ENCODE peak calls at places on chromosomes 5 and 9, in four cellular contexts. One of them, this sample, is unnamed.

GRCh38 chr9:133237271-133237731 is 28.3 kb upstream of the OBP2B start:
- DNase-seq in HepG2: no peak
- DNase-seq in A549: no peak
- DNase-seq in GM12878: no peak
- DNase-seq in this sample: no peak

GRCh38 chr9:18362901-18363685 is 110.9 kb upstream of the ADAMTSL1 start:
- DNase-seq in HepG2: no peak
- DNase-seq in A549: no peak
- DNase-seq in GM12878: no peak
- DNase-seq in this sample: no peak

GRCh38 chr9:23826120-23826629 is at the start of gene ELAVL2:
- DNase-seq in HepG2: no peak
- DNase-seq in A549: peak; percentile 99
- DNase-seq in GM12878: peak; percentile 26
- DNase-seq in this sample: peak; percentile 88

GRCh38 chr9:112526973-112527372 is 40.3 kb downstream of the KIAA1958 start:
- DNase-seq in HepG2: no peak
- DNase-seq in A549: no peak
- DNase-seq in GM12878: no peak
- DNase-seq in this sample: no peak

GRCh38 chr5:4542145-4542778 is 597.9 kb upstream of the ADAMTS16 start:
- DNase-seq in HepG2: no peak
- DNase-seq in A549: no peak
- DNase-seq in GM12878: no peak
- DNase-seq in this sample: no peak

GRCh38 chr9:17052626-17053025 is 82.2 kb upstream of the CNTLN start:
- DNase-seq in HepG2: no peak
- DNase-seq in A549: no peak
- DNase-seq in GM12878: no peak
- DNase-seq in this sample: no peak

GRCh38 chr5:14853685-14854084 is 17.9 kb downstream of the ANKH start:
- DNase-seq in HepG2: no peak
- DNase-seq in A549: no peak
- DNase-seq in GM12878: no peak
- DNase-seq in this sample: no peak

GRCh38 chr5:122517091-122517490 is 205.1 kb downstream of the SNCAIP start:
- DNase-seq in HepG2: no peak
- DNase-seq in A549: no peak
- DNase-seq in GM12878: no peak
- DNase-seq in this sample: no peak

GRCh38 chr5:32100230-32100629 is 73.9 kb downstream of the GOLPH3 start:
- DNase-seq in HepG2: no peak
- DNase-seq in A549: no peak
- DNase-seq in GM12878: no peak
- DNase-seq in this sample: peak; percentile 56

GRCh38 chr5:73437126-73438047 is 11.2 kb downstream of the FOXD1 start:
- DNase-seq in HepG2: no peak
- DNase-seq in A549: peak; percentile 79
- DNase-seq in GM12878: no peak
- DNase-seq in this sample: peak; percentile 69

GRCh38 chr5:138605254-138605972 is 30.2 kb upstream of the HSPA9 start:
- DNase-seq in HepG2: no peak
- DNase-seq in A549: no peak
- DNase-seq in GM12878: peak; percentile 38
- DNase-seq in this sample: no peak

GRCh38 chr9:122661416-122661815 is at the start of gene OR1L1:
- DNase-seq in HepG2: no peak
- DNase-seq in A549: no peak
- DNase-seq in GM12878: no peak
- DNase-seq in this sample: no peak

GRCh38 chr9:33719581-33720374 is 75.6 kb upstream of the PRSS3 start:
- DNase-seq in HepG2: peak; percentile 16
- DNase-seq in A549: peak; percentile 55
- DNase-seq in GM12878: no peak
- DNase-seq in this sample: peak; percentile 48

GRCh38 chr5:152221721-152222629 is 183.1 kb downstream of the NMUR2 start:
- DNase-seq in HepG2: no peak
- DNase-seq in A549: no peak
- DNase-seq in GM12878: no peak
- DNase-seq in this sample: no peak

GRCh38 chr9:106878943-106879916 is 16.3 kb downstream of the ZNF462 start:
- DNase-seq in HepG2: no peak
- DNase-seq in A549: peak; percentile 37
- DNase-seq in GM12878: no peak
- DNase-seq in this sample: peak; percentile 61

GRCh38 chr5:132771559-132771998 is 5.5 kb downstream of the SEPTIN8 start:
- DNase-seq in HepG2: peak; percentile 90
- DNase-seq in A549: peak; percentile 17
- DNase-seq in GM12878: no peak
- DNase-seq in this sample: no peak

GRCh38 chr9:135067091-135067710 is 20.3 kb upstream of the OLFM1 start:
- DNase-seq in HepG2: no peak
- DNase-seq in A549: no peak
- DNase-seq in GM12878: no peak
- DNase-seq in this sample: no peak

GRCh38 chr5:45295231-45295630 is 400.9 kb downstream of the HCN1 start:
- DNase-seq in HepG2: no peak
- DNase-seq in A549: no peak
- DNase-seq in GM12878: no peak
- DNase-seq in this sample: no peak

GRCh38 chr5:74361406-74362358 is 278.8 kb downstream of the ENC1 start:
- DNase-seq in HepG2: peak; percentile 97
- DNase-seq in A549: no peak
- DNase-seq in GM12878: no peak
- DNase-seq in this sample: no peak

GRCh38 chr9:134167530-134167931 is 3.2 kb upstream of the RNU6ATAC start:
- DNase-seq in HepG2: no peak
- DNase-seq in A549: peak; percentile 19
- DNase-seq in GM12878: no peak
- DNase-seq in this sample: no peak

GRCh38 chr9:35611230-35611797 is 6.3 kb downstream of the TESK1 start:
- DNase-seq in HepG2: peak; percentile 17
- DNase-seq in A549: peak; percentile 53
- DNase-seq in GM12878: no peak
- DNase-seq in this sample: peak; percentile 77

GRCh38 chr5:79255786-79256557 is 20.0 kb downstream of the JMY start:
- DNase-seq in HepG2: peak; percentile 45
- DNase-seq in A549: peak; percentile 57
- DNase-seq in GM12878: no peak
- DNase-seq in this sample: peak; percentile 47

GRCh38 chr9:130237071-130237470 is 28.5 kb upstream of the HMCN2 start:
- DNase-seq in HepG2: no peak
- DNase-seq in A549: no peak
- DNase-seq in GM12878: no peak
- DNase-seq in this sample: no peak

GRCh38 chr9:136229096-136230065 is 16.2 kb downstream of the QSOX2 start:
- DNase-seq in HepG2: no peak
- DNase-seq in A549: no peak
- DNase-seq in GM12878: no peak
- DNase-seq in this sample: no peak

GRCh38 chr9:88980732-88981336 is 10.4 kb upstream of the S1PR3 start:
- DNase-seq in HepG2: no peak
- DNase-seq in A549: no peak
- DNase-seq in GM12878: no peak
- DNase-seq in this sample: no peak

GRCh38 chr9:128587453-128587852 is 35.1 kb downstream of the SPTAN1 start:
- DNase-seq in HepG2: no peak
- DNase-seq in A549: no peak
- DNase-seq in GM12878: peak; percentile 8
- DNase-seq in this sample: no peak

GRCh38 chr9:81374881-81375280 is 314.5 kb downstream of the TLE1 start:
- DNase-seq in HepG2: no peak
- DNase-seq in A549: no peak
- DNase-seq in GM12878: no peak
- DNase-seq in this sample: no peak

GRCh38 chr9:76866689-76867088 is 39.2 kb downstream of the PRUNE2 start:
- DNase-seq in HepG2: no peak
- DNase-seq in A549: peak; percentile 80
- DNase-seq in GM12878: no peak
- DNase-seq in this sample: no peak

GRCh38 chr9:128108784-128109709 is 18.5 kb downstream of the PTGES2 start:
- DNase-seq in HepG2: no peak
- DNase-seq in A549: no peak
- DNase-seq in GM12878: no peak
- DNase-seq in this sample: peak; percentile 24

GRCh38 chr5:146565764-146566163 is 49.8 kb upstream of the GPR151 start:
- DNase-seq in HepG2: peak; percentile 65
- DNase-seq in A549: peak; percentile 67
- DNase-seq in GM12878: no peak
- DNase-seq in this sample: peak; percentile 75

GRCh38 chr9:15837079-15837679 is 284.3 kb downstream of the CCDC171 start:
- DNase-seq in HepG2: peak; percentile 65
- DNase-seq in A549: peak; percentile 69
- DNase-seq in GM12878: peak; percentile 7
- DNase-seq in this sample: peak; percentile 41

GRCh38 chr5:35443803-35444595 is 173.7 kb upstream of the SPEF2 start:
- DNase-seq in HepG2: no peak
- DNase-seq in A549: no peak
- DNase-seq in GM12878: no peak
- DNase-seq in this sample: no peak

GRCh38 chr5:77844408-77845272 is 68.5 kb upstream of the TBCA start:
- DNase-seq in HepG2: no peak
- DNase-seq in A549: no peak
- DNase-seq in GM12878: no peak
- DNase-seq in this sample: peak; percentile 28

DNA sequence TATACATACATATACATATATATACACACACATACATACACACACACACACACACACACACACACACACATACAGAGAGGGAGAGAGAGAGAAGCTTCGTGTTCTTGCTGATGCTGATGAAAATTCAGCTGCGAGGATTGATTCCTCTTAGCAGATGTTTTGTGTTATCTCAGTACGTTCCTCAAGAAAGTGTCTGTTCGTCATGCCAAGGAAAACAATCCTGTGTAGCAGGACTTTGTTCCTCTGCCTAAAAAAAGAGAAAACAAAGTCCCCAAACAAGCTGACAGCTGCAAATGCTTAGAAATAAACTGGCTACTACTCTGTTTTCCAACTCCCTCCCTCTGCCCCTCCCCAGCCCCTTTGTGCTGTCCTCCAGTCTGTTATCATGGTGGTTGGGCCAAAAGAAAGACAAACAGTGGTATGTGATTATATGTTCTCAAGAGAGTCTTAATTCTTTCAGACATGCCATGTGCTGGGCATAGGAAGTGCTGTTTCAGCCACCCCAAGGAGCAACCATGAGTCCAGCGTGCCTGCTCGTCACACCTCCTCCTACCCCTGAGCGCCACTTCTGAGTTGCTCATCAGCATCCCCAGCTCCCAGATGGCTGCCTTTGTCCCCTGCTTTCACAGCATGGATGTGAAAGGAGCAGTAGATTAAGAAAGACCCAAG is 71.5 kb upstream of the EQTN start:
- DNase-seq in HepG2: no peak
- DNase-seq in A549: no peak
- DNase-seq in GM12878: no peak
- DNase-seq in this sample: no peak
- TF ChIP-seq PBX3 in HepG2: no peak
- TF ChIP-seq PBX3 in A549: no peak
- TF ChIP-seq PBX3 in GM12878: no peak
- TF ChIP-seq PBX3 in this sample: no peak

GRCh38 chr9:94606641-94607339 is 13.2 kb upstream of the FBP2 start:
- DNase-seq in HepG2: peak; percentile 20
- DNase-seq in A549: no peak
- DNase-seq in GM12878: no peak
- DNase-seq in this sample: no peak
- TF ChIP-seq PBX3 in HepG2: no peak
- TF ChIP-seq PBX3 in A549: no peak
- TF ChIP-seq PBX3 in GM12878: no peak
- TF ChIP-seq PBX3 in this sample: no peak

GRCh38 chr9:91972076-91972626 is 22.1 kb upstream of the ROR2 start:
- DNase-seq in HepG2: no peak
- DNase-seq in A549: no peak
- DNase-seq in GM12878: no peak
- DNase-seq in this sample: no peak
- TF ChIP-seq PBX3 in HepG2: no peak
- TF ChIP-seq PBX3 in A549: no peak
- TF ChIP-seq PBX3 in GM12878: no peak
- TF ChIP-seq PBX3 in this sample: no peak

GRCh38 chr5:99911971-99912370 is 623.2 kb upstream of the FAM174A start:
- DNase-seq in HepG2: no peak
- DNase-seq in A549: no peak
- DNase-seq in GM12878: no peak
- DNase-seq in this sample: no peak
- TF ChIP-seq PBX3 in HepG2: no peak
- TF ChIP-seq PBX3 in A549: no peak
- TF ChIP-seq PBX3 in GM12878: no peak
- TF ChIP-seq PBX3 in this sample: no peak

GRCh38 chr5:149615976-149616375 is 34.7 kb downstream of the ARHGEF37 start:
- DNase-seq in HepG2: no peak
- DNase-seq in A549: no peak
- DNase-seq in GM12878: no peak
- DNase-seq in this sample: no peak

GRCh38 chr5:149618581-149619248 is 37.4 kb downstream of the ARHGEF37 start:
- DNase-seq in HepG2: peak; percentile 53
- DNase-seq in A549: peak; percentile 73
- DNase-seq in GM12878: peak; percentile 62
- DNase-seq in this sample: peak; percentile 78

GRCh38 chr5:149617760-149618306 is 36.5 kb downstream of the ARHGEF37 start:
- DNase-seq in HepG2: no peak
- DNase-seq in A549: no peak
- DNase-seq in GM12878: peak; percentile 61
- DNase-seq in this sample: no peak

GRCh38 chr5:149614034-149614907 is 33.0 kb downstream of the ARHGEF37 start:
- DNase-seq in HepG2: no peak
- DNase-seq in A549: no peak
- DNase-seq in GM12878: no peak
- DNase-seq in this sample: no peak

DNA sequence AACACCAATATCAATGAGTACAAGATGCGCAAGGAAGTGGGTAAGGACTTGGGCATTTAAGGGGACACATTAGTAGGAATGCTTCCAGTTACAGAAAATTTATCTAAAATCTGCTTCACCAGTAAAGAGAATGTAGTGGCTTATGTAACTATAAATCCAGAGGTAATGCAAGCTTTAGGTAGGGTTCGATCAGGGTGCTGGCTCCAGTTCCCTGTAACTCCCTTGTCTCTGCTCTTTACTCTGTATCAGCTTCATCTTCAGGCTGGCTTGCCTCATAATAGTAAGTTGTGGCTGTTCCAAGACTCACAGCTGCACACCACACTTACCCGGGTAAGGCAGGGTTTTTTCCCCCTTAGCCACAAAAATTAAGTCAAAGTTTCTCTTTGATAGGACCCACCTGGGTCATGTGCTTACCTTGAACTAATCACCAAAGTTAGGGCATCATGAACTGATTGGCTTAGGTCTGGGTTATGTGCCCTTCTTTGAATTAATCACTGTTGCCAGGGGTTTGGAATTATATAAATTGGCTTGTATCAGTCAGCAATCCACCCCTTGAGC is 35.5 kb downstream of the ARHGEF37 start:
- DNase-seq in HepG2: no peak
- DNase-seq in A549: no peak
- DNase-seq in GM12878: peak; percentile 68
- DNase-seq in this sample: no peak
- TF ChIP-seq PBX3 in HepG2: no peak
- TF ChIP-seq PBX3 in A549: no peak
- TF ChIP-seq PBX3 in GM12878: no peak
- TF ChIP-seq PBX3 in this sample: no peak